ENCODE peak calls at places on chromosomes 13 and 19, in seven cellular contexts. One of them, this sample, is unnamed. For H3K4me1, the result is how much of the 10 kb centered on the place peaks cover.

GRCh38 chr13:64090311-64090710 is 2674.7 kb upstream of the PCDH20 start:
- DNase-seq in CD8-positive, alpha-beta T cell: no peak
- DNase-seq in PC-9: no peak
- DNase-seq in mammary epithelial cell: no peak
- DNase-seq in thyroid gland: no peak
- DNase-seq in breast epithelium: no peak
- DNase-seq in effector memory CD4-positive, alpha-beta T cell: no peak
- DNase-seq in this sample: no peak

GRCh38 chr19:36916991-36917390 is 859 bp downstream of the ZNF568 start:
- DNase-seq in CD8-positive, alpha-beta T cell: no peak
- DNase-seq in PC-9: no peak
- DNase-seq in mammary epithelial cell: peak
- DNase-seq in thyroid gland: peak
- DNase-seq in breast epithelium: no peak
- DNase-seq in effector memory CD4-positive, alpha-beta T cell: no peak
- DNase-seq in this sample: no peak

GRCh38 chr13:46403851-46404731 is 17.0 kb upstream of the RUBCNL start:
- DNase-seq in CD8-positive, alpha-beta T cell: no peak
- DNase-seq in PC-9: no peak
- DNase-seq in mammary epithelial cell: no peak
- DNase-seq in thyroid gland: no peak
- DNase-seq in breast epithelium: no peak
- DNase-seq in effector memory CD4-positive, alpha-beta T cell: no peak
- DNase-seq in this sample: no peak

GRCh38 chr13:30429235-30429634 is 6.9 kb downstream of the UBE2L5 start:
- DNase-seq in CD8-positive, alpha-beta T cell: no peak
- DNase-seq in PC-9: no peak
- DNase-seq in mammary epithelial cell: no peak
- DNase-seq in thyroid gland: no peak
- DNase-seq in breast epithelium: no peak
- DNase-seq in effector memory CD4-positive, alpha-beta T cell: no peak
- DNase-seq in this sample: no peak

GRCh38 chr13:59946924-59947323 is 216.8 kb downstream of the DIAPH3 start:
- DNase-seq in CD8-positive, alpha-beta T cell: no peak
- DNase-seq in PC-9: no peak
- DNase-seq in mammary epithelial cell: no peak
- DNase-seq in thyroid gland: no peak
- DNase-seq in breast epithelium: no peak
- DNase-seq in effector memory CD4-positive, alpha-beta T cell: no peak
- DNase-seq in this sample: no peak

GRCh38 chr13:52846567-52847321 is 1.7 kb downstream of the PCDH8 start:
- DNase-seq in CD8-positive, alpha-beta T cell: no peak
- DNase-seq in PC-9: no peak
- DNase-seq in mammary epithelial cell: peak
- DNase-seq in thyroid gland: peak
- DNase-seq in breast epithelium: no peak
- DNase-seq in effector memory CD4-positive, alpha-beta T cell: no peak
- DNase-seq in this sample: peak

GRCh38 chr19:33740811-33741396 is 55.8 kb upstream of the KCTD15 start:
- DNase-seq in CD8-positive, alpha-beta T cell: no peak
- DNase-seq in PC-9: peak
- DNase-seq in mammary epithelial cell: peak
- DNase-seq in thyroid gland: peak
- DNase-seq in breast epithelium: no peak
- DNase-seq in effector memory CD4-positive, alpha-beta T cell: no peak
- DNase-seq in this sample: no peak

GRCh38 chr19:27971071-27971470 is 1241.9 kb downstream of the UQCRFS1 start:
- DNase-seq in CD8-positive, alpha-beta T cell: no peak
- DNase-seq in PC-9: peak
- DNase-seq in mammary epithelial cell: no peak
- DNase-seq in thyroid gland: no peak
- DNase-seq in breast epithelium: no peak
- DNase-seq in effector memory CD4-positive, alpha-beta T cell: no peak
- DNase-seq in this sample: no peak

GRCh38 chr13:114063545-114064515 is 68.6 kb downstream of the RASA3 start:
- DNase-seq in CD8-positive, alpha-beta T cell: no peak
- DNase-seq in PC-9: peak
- DNase-seq in mammary epithelial cell: peak
- DNase-seq in thyroid gland: peak
- DNase-seq in breast epithelium: peak
- DNase-seq in effector memory CD4-positive, alpha-beta T cell: no peak
- DNase-seq in this sample: no peak

GRCh38 chr19:48806518-48806817 is 4.4 kb downstream of the BCAT2 start:
- DNase-seq in CD8-positive, alpha-beta T cell: no peak
- DNase-seq in PC-9: no peak
- DNase-seq in mammary epithelial cell: no peak
- DNase-seq in thyroid gland: no peak
- DNase-seq in breast epithelium: no peak
- DNase-seq in effector memory CD4-positive, alpha-beta T cell: peak
- DNase-seq in this sample: no peak

GRCh38 chr19:33071887-33072286 is 7.2 kb upstream of the RHPN2 start:
- DNase-seq in CD8-positive, alpha-beta T cell: no peak
- DNase-seq in PC-9: no peak
- DNase-seq in mammary epithelial cell: peak
- DNase-seq in thyroid gland: no peak
- DNase-seq in breast epithelium: no peak
- DNase-seq in effector memory CD4-positive, alpha-beta T cell: no peak
- DNase-seq in this sample: no peak

GRCh38 chr19:37961198-37961597 is 54.2 kb downstream of the SIPA1L3 start:
- DNase-seq in CD8-positive, alpha-beta T cell: no peak
- DNase-seq in PC-9: no peak
- DNase-seq in mammary epithelial cell: no peak
- DNase-seq in thyroid gland: no peak
- DNase-seq in breast epithelium: no peak
- DNase-seq in effector memory CD4-positive, alpha-beta T cell: no peak
- DNase-seq in this sample: no peak

GRCh38 chr13:78595819-78596700 is 7.3 kb downstream of the POU4F1 start:
- DNase-seq in CD8-positive, alpha-beta T cell: no peak
- DNase-seq in PC-9: no peak
- DNase-seq in mammary epithelial cell: no peak
- DNase-seq in thyroid gland: no peak
- DNase-seq in breast epithelium: no peak
- DNase-seq in effector memory CD4-positive, alpha-beta T cell: no peak
- DNase-seq in this sample: no peak

GRCh38 chr19:40691421-40692211 is 1.2 kb upstream of the NUMBL start:
- DNase-seq in CD8-positive, alpha-beta T cell: no peak
- DNase-seq in PC-9: no peak
- DNase-seq in mammary epithelial cell: no peak
- DNase-seq in thyroid gland: peak
- DNase-seq in breast epithelium: no peak
- DNase-seq in effector memory CD4-positive, alpha-beta T cell: no peak
- DNase-seq in this sample: no peak

GRCh38 chr19:28874742-28875141 is 338.2 kb downstream of the UQCRFS1 start:
- DNase-seq in CD8-positive, alpha-beta T cell: no peak
- DNase-seq in PC-9: no peak
- DNase-seq in mammary epithelial cell: no peak
- DNase-seq in thyroid gland: no peak
- DNase-seq in breast epithelium: no peak
- DNase-seq in effector memory CD4-positive, alpha-beta T cell: no peak
- DNase-seq in this sample: no peak

GRCh38 chr13:46903748-46904147 is 6.9 kb upstream of the HTR2A start:
- DNase-seq in CD8-positive, alpha-beta T cell: no peak
- DNase-seq in PC-9: no peak
- DNase-seq in mammary epithelial cell: peak
- DNase-seq in thyroid gland: no peak
- DNase-seq in breast epithelium: no peak
- DNase-seq in effector memory CD4-positive, alpha-beta T cell: no peak
- DNase-seq in this sample: no peak

GRCh38 chr13:74770361-74770760 is 636.2 kb upstream of the KLF12 start:
- DNase-seq in CD8-positive, alpha-beta T cell: no peak
- DNase-seq in PC-9: no peak
- DNase-seq in mammary epithelial cell: peak
- DNase-seq in thyroid gland: no peak
- DNase-seq in breast epithelium: no peak
- DNase-seq in effector memory CD4-positive, alpha-beta T cell: no peak
- DNase-seq in this sample: no peak

GRCh38 chr13:29452773-29453574 is 142.5 kb downstream of the SLC7A1 start:
- DNase-seq in CD8-positive, alpha-beta T cell: no peak
- DNase-seq in PC-9: no peak
- DNase-seq in mammary epithelial cell: no peak
- DNase-seq in thyroid gland: no peak
- DNase-seq in breast epithelium: no peak
- DNase-seq in effector memory CD4-positive, alpha-beta T cell: no peak
- DNase-seq in this sample: no peak

GRCh38 chr19:23799321-23799720 is 40.6 kb upstream of the ZNF681 start:
- DNase-seq in CD8-positive, alpha-beta T cell: peak
- DNase-seq in PC-9: no peak
- DNase-seq in mammary epithelial cell: no peak
- DNase-seq in thyroid gland: no peak
- DNase-seq in breast epithelium: no peak
- DNase-seq in effector memory CD4-positive, alpha-beta T cell: no peak
- DNase-seq in this sample: peak

GRCh38 chr13:113596321-113597200 is 12.0 kb downstream of the TFDP1 start:
- DNase-seq in CD8-positive, alpha-beta T cell: no peak
- DNase-seq in PC-9: no peak
- DNase-seq in mammary epithelial cell: no peak
- DNase-seq in thyroid gland: no peak
- DNase-seq in breast epithelium: no peak
- DNase-seq in effector memory CD4-positive, alpha-beta T cell: no peak
- DNase-seq in this sample: no peak

GRCh38 chr19:17681505-17682125 is 6.5 kb downstream of the UNC13A start:
- DNase-seq in CD8-positive, alpha-beta T cell: peak
- DNase-seq in PC-9: peak
- DNase-seq in mammary epithelial cell: no peak
- DNase-seq in thyroid gland: no peak
- DNase-seq in breast epithelium: no peak
- DNase-seq in effector memory CD4-positive, alpha-beta T cell: no peak
- DNase-seq in this sample: no peak

GRCh38 chr19:10748195-10748923 is 30.5 kb downstream of the DNM2 start:
- DNase-seq in CD8-positive, alpha-beta T cell: no peak
- DNase-seq in PC-9: no peak
- DNase-seq in mammary epithelial cell: no peak
- DNase-seq in thyroid gland: no peak
- DNase-seq in breast epithelium: no peak
- DNase-seq in effector memory CD4-positive, alpha-beta T cell: no peak
- DNase-seq in this sample: no peak

DNA sequence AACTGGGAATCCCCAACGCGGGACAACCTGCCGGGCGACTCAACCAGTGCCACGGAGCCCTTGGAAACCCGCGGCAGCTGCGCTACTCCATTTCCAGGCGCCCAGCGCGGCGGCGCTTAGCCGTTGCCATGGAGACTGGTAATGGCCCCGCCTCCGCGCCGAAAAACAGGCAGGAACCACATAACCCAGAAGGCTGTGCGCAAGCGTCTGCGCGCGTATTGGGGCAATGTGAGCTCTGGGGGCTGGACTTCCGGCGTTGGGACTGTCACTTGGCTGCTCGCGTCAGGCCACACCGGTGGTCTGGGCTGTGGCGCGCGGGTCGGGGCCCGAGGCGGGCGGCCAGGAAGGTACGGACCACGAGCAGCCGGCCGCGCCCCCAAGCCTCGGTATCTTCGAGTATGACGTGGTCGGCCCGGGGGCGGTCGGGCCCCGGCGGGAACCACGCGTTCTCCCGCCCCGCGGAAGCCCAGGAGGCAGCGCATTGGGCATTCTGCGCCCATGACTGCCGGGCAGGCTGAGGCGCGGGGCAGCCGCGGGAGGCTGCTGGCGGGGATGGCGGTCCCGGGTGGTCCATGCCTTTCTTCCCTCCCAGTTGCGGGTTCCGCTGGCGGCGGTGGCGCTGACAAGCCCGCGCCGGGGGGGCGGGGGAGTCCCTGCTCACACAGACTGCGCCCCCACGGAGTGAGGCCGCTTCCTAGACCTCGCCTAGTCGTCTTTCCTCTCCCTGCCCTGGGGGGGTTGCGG is at the start of gene ZNF324B:
- DNase-seq in CD8-positive, alpha-beta T cell: peak
- DNase-seq in PC-9: peak
- DNase-seq in mammary epithelial cell: peak
- DNase-seq in thyroid gland: peak
- DNase-seq in breast epithelium: peak
- DNase-seq in effector memory CD4-positive, alpha-beta T cell: peak
- DNase-seq in this sample: peak
- H3K27ac ChIP-seq in CD8-positive, alpha-beta T cell: peak
- H3K27ac ChIP-seq in PC-9: no peak
- H3K27ac ChIP-seq in mammary epithelial cell: peak
- H3K27ac ChIP-seq in thyroid gland: no peak
- H3K27ac ChIP-seq in breast epithelium: peak
- H3K27ac ChIP-seq in effector memory CD4-positive, alpha-beta T cell: peak
- H3K27ac ChIP-seq in this sample: peak

DNA sequence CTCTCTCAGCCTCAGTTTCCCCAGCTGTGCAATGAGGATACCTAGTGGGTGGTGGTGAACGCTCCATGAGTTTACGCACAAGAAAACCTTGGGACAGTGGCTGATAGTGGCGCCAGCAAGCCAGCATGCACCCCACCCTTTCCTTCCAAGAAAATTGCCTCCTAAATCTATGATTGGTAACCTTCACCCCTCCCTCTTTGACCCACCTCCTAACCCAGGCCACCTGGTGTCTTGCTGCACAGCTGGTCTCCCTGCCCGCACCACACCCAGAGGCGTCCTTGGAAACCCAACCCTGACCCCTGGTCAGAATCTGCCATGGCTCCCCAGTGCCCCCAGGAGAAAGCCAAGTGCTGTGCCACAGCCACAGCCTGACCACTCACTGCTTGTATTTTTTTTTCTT is 22.8 kb upstream of the BCL3 start:
- DNase-seq in CD8-positive, alpha-beta T cell: no peak
- DNase-seq in PC-9: no peak
- DNase-seq in mammary epithelial cell: no peak
- DNase-seq in thyroid gland: no peak
- DNase-seq in breast epithelium: no peak
- DNase-seq in effector memory CD4-positive, alpha-beta T cell: no peak
- DNase-seq in this sample: no peak
- H3K4me1 ChIP-seq in CD8-positive, alpha-beta T cell: under half
- H3K4me1 ChIP-seq in PC-9: half or more
- H3K4me1 ChIP-seq in mammary epithelial cell: under half
- H3K4me1 ChIP-seq in thyroid gland: under half
- H3K4me1 ChIP-seq in breast epithelium: under half
- H3K4me1 ChIP-seq in effector memory CD4-positive, alpha-beta T cell: under half
- H3K4me1 ChIP-seq in this sample: under half

GRCh38 chr19:19193926-19194325 is 1.9 kb downstream of the RFXANK start:
- DNase-seq in CD8-positive, alpha-beta T cell: no peak
- DNase-seq in PC-9: no peak
- DNase-seq in mammary epithelial cell: no peak
- DNase-seq in thyroid gland: no peak
- DNase-seq in breast epithelium: no peak
- DNase-seq in effector memory CD4-positive, alpha-beta T cell: no peak
- DNase-seq in this sample: no peak
- H3K27ac ChIP-seq in CD8-positive, alpha-beta T cell: no peak
- H3K27ac ChIP-seq in PC-9: no peak
- H3K27ac ChIP-seq in mammary epithelial cell: no peak
- H3K27ac ChIP-seq in thyroid gland: peak
- H3K27ac ChIP-seq in breast epithelium: peak
- H3K27ac ChIP-seq in effector memory CD4-positive, alpha-beta T cell: no peak
- H3K27ac ChIP-seq in this sample: no peak

DNA sequence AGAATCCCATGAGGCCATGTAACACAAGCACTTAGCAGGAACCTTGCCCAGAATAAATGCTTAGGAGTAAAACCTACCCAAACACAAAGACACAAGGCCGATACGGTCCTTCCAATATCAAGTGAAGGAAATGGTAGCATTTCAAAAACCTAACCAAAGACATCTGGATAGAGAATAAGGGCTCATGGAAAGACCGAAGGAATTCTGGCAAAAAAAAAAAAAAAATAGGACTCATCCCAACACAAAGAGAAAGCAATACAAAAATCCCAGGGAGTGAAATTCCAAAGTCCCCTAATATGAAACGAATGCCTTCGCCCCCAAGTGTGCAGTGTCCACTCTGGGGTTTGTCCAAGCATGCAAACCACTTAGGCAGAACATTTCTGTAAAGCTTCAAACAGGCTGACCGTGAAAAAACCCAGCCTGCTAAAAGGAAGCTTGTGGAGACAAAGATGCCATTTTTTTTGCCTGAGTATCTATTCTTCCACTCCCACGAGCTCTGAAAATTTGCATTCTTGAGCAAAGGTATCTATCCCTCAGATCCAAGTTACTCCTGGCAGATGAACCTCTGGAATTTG is 10.9 kb downstream of the ZC3H4 start:
- DNase-seq in CD8-positive, alpha-beta T cell: no peak
- DNase-seq in PC-9: no peak
- DNase-seq in mammary epithelial cell: no peak
- DNase-seq in thyroid gland: peak
- DNase-seq in breast epithelium: no peak
- DNase-seq in effector memory CD4-positive, alpha-beta T cell: no peak
- DNase-seq in this sample: no peak
- H3K4me1 ChIP-seq in CD8-positive, alpha-beta T cell: under half
- H3K4me1 ChIP-seq in PC-9: under half
- H3K4me1 ChIP-seq in mammary epithelial cell: under half
- H3K4me1 ChIP-seq in thyroid gland: half or more
- H3K4me1 ChIP-seq in breast epithelium: under half
- H3K4me1 ChIP-seq in effector memory CD4-positive, alpha-beta T cell: under half
- H3K4me1 ChIP-seq in this sample: under half

This sample was measured in CD4-positive, CD25-positive, alpha-beta regulatory T cell.